ENCODE peak calls at places on chromosomes 16 and 17, in eight cellular contexts. One of them, this sample, is unnamed.
A peak's percentile ranks its signal among the peaks of the same experiment; 100 is the strongest.

GRCh38 chr17:80290199-80290598 is 29.5 kb downstream of the RNF213 start:
- DNase-seq in MM.1S: no peak
- DNase-seq in neural progenitor cell: no peak
- DNase-seq in adrenal gland: no peak
- DNase-seq in body of pancreas: no peak
- DNase-seq in mucosa of descending colon: no peak
- DNase-seq in colonic mucosa: no peak
- DNase-seq in OCI-LY7: no peak
- DNase-seq in this sample: no peak

GRCh38 chr16:49788505-49788904 is 67.4 kb downstream of the ZNF423 start:
- DNase-seq in MM.1S: no peak
- DNase-seq in body of pancreas: no peak
- DNase-seq in neural progenitor cell: no peak
- DNase-seq in colonic mucosa: peak; percentile 32
- DNase-seq in mucosa of descending colon: no peak
- DNase-seq in OCI-LY7: no peak
- DNase-seq in adrenal gland: no peak
- DNase-seq in this sample: no peak

GRCh38 chr17:63702223-63702577 is 2.3 kb upstream of the LIMD2 start:
- DNase-seq in body of pancreas: no peak
- DNase-seq in OCI-LY7: peak; percentile 85
- DNase-seq in mucosa of descending colon: peak; percentile 53
- DNase-seq in neural progenitor cell: no peak
- DNase-seq in colonic mucosa: peak; percentile 42
- DNase-seq in adrenal gland: no peak
- DNase-seq in MM.1S: no peak
- DNase-seq in this sample: no peak

GRCh38 chr16:74717367-74717766 is 16.7 kb upstream of the MLKL start:
- DNase-seq in body of pancreas: no peak
- DNase-seq in OCI-LY7: no peak
- DNase-seq in MM.1S: no peak
- DNase-seq in colonic mucosa: no peak
- DNase-seq in neural progenitor cell: no peak
- DNase-seq in mucosa of descending colon: no peak
- DNase-seq in adrenal gland: no peak
- DNase-seq in this sample: no peak

GRCh38 chr16:81003610-81004460 is 2.9 kb downstream of the CMC2 start:
- DNase-seq in MM.1S: peak; percentile 15
- DNase-seq in colonic mucosa: no peak
- DNase-seq in body of pancreas: no peak
- DNase-seq in neural progenitor cell: no peak
- DNase-seq in adrenal gland: no peak
- DNase-seq in OCI-LY7: peak; percentile 6
- DNase-seq in mucosa of descending colon: no peak
- DNase-seq in this sample: no peak

GRCh38 chr16:84499638-84500037 is 4.8 kb downstream of the MEAK7 start:
- DNase-seq in colonic mucosa: no peak
- DNase-seq in OCI-LY7: no peak
- DNase-seq in adrenal gland: no peak
- DNase-seq in body of pancreas: no peak
- DNase-seq in mucosa of descending colon: no peak
- DNase-seq in neural progenitor cell: no peak
- DNase-seq in MM.1S: no peak
- DNase-seq in this sample: no peak

GRCh38 chr17:41917957-41918391 is 777 bp downstream of the ACLY start:
- DNase-seq in OCI-LY7: peak; percentile 50
- DNase-seq in colonic mucosa: peak; percentile 78
- DNase-seq in MM.1S: peak; percentile 19
- DNase-seq in adrenal gland: peak; percentile 65
- DNase-seq in body of pancreas: peak; percentile 78
- DNase-seq in neural progenitor cell: peak; percentile 54
- DNase-seq in mucosa of descending colon: peak; percentile 83
- DNase-seq in this sample: no peak

GRCh38 chr17:40356906-40357861 is 7.4 kb downstream of the GJD3 start:
- DNase-seq in body of pancreas: no peak
- DNase-seq in mucosa of descending colon: peak; percentile 33
- DNase-seq in adrenal gland: peak; percentile 29
- DNase-seq in OCI-LY7: no peak
- DNase-seq in MM.1S: no peak
- DNase-seq in neural progenitor cell: no peak
- DNase-seq in colonic mucosa: no peak
- DNase-seq in this sample: no peak

GRCh38 chr17:2415081-2415480 is 14.2 kb upstream of the MNT start:
- DNase-seq in adrenal gland: no peak
- DNase-seq in body of pancreas: no peak
- DNase-seq in neural progenitor cell: no peak
- DNase-seq in OCI-LY7: no peak
- DNase-seq in mucosa of descending colon: no peak
- DNase-seq in colonic mucosa: no peak
- DNase-seq in MM.1S: no peak
- DNase-seq in this sample: no peak

GRCh38 chr17:66190738-66191606 is 961 bp downstream of the CEP112 start:
- DNase-seq in MM.1S: no peak
- DNase-seq in body of pancreas: no peak
- DNase-seq in OCI-LY7: no peak
- DNase-seq in mucosa of descending colon: no peak
- DNase-seq in adrenal gland: no peak
- DNase-seq in neural progenitor cell: peak; percentile 5
- DNase-seq in colonic mucosa: peak; percentile 23
- DNase-seq in this sample: no peak

GRCh38 chr17:83127431-83128160 is 48.2 kb downstream of the METRNL start:
- DNase-seq in colonic mucosa: no peak
- DNase-seq in neural progenitor cell: no peak
- DNase-seq in OCI-LY7: no peak
- DNase-seq in MM.1S: no peak
- DNase-seq in adrenal gland: no peak
- DNase-seq in body of pancreas: no peak
- DNase-seq in mucosa of descending colon: no peak
- DNase-seq in this sample: no peak

DNA sequence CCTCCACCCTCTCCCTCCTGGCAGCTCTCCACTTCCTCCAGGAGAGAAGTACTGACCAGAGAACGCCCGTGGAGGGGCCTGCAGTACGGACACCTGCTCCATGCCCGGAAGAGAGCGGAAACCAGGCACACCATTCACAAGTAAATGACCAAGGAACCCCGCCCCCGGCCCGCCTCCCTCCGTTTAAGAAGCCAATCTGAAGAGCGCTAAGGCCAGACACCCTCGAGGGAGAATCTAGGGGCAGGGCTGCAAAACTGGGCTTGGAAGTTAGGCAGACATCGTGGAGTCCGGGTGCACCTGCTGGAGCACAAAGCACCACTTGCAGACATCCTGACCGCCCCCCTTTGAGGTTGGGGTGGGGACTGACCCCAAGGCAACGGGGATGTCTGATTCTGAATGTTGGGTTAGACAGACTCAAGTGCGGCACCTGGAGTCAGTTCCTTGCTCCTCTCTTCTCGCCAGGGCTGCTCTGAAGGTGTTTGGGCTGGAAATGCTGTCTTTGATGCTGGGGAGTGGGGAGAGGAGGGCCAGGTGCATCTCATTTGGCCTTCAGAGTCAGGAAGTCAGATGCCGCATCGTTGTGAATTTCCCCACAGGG is 964 bp upstream of the FAAP100 start:
- DNase-seq in adrenal gland: no peak
- DNase-seq in MM.1S: peak; percentile 94
- DNase-seq in OCI-LY7: peak; percentile 94
- DNase-seq in body of pancreas: peak; percentile 87
- DNase-seq in mucosa of descending colon: peak; percentile 81
- DNase-seq in colonic mucosa: peak; percentile 83
- DNase-seq in neural progenitor cell: peak; percentile 90
- DNase-seq in this sample: peak; percentile 86
- TF ChIP-seq CTCF in adrenal gland: no peak
- TF ChIP-seq CTCF in MM.1S: peak; percentile 37
- TF ChIP-seq CTCF in OCI-LY7: peak; percentile 59
- TF ChIP-seq CTCF in body of pancreas: no peak
- TF ChIP-seq CTCF in mucosa of descending colon: no peak
- TF ChIP-seq CTCF in colonic mucosa: no peak
- TF ChIP-seq CTCF in neural progenitor cell: peak; percentile 27
- TF ChIP-seq CTCF in this sample: peak; percentile 36

DNA sequence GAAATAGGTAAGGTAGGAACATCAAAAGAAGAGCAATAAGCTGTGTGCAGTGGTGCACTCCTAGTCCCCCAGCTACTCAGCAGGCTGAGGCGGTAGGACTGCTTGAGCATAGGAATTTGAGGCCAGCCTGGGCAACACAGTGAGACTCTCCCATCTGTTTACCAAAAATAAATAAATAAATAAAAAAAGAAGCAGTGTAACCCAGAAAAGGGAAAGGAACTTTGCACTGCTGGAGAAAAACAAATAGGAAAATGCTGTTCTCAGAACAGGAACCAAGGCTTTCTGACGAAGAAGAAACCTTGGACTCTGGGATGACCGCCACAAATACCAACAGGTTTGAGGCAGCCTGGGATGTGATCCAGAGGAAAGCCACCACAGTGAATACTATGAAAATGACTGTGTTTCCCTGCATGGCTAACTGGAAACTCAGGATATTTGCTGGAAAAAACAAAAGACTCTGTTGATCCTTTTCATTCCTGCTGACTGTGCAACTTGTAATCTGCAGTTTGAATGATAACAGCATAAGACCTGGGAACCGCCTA is 41.2 kb downstream of the TTC19 start:
- DNase-seq in OCI-LY7: no peak
- DNase-seq in body of pancreas: peak; percentile 85
- DNase-seq in MM.1S: no peak
- DNase-seq in colonic mucosa: peak; percentile 31
- DNase-seq in adrenal gland: peak; percentile 77
- DNase-seq in neural progenitor cell: no peak
- DNase-seq in mucosa of descending colon: no peak
- DNase-seq in this sample: no peak
- H3K36me3 ChIP-seq in OCI-LY7: peaks cover 91% of the 10 kb centered on the region
- H3K36me3 ChIP-seq in body of pancreas: peaks cover 13% of the 10 kb centered on the region
- H3K36me3 ChIP-seq in MM.1S: no peaks in the 10 kb centered on the region
- H3K36me3 ChIP-seq in colonic mucosa: peaks cover 4% of the 10 kb centered on the region
- H3K36me3 ChIP-seq in adrenal gland: no peaks in the 10 kb centered on the region
- H3K36me3 ChIP-seq in neural progenitor cell: no peaks in the 10 kb centered on the region
- H3K36me3 ChIP-seq in mucosa of descending colon: peaks cover 6% of the 10 kb centered on the region
- H3K36me3 ChIP-seq in this sample: peaks cover 18% of the 10 kb centered on the region

DNA sequence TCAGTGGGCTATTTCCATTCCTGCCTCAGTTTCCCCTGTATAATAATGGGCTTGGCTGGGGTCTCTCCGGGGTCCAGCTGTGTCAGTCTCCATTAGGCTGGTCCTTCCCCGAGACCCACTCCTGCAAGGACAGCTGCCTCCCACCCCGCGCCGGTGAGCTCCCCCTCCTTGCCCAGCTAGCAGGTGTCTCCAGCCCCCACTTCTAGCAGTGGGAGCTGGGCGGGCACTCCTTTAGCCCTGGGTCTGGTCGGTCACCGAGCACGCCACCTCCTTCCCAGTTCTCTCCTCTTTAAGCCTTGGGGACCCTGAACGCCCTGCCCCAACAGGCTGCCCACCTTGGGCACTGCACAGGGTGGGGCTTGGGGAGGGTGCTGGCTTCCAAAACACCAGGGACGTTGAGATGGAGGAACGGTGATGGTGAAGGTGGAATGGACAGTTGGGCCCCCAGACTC is 10.5 kb downstream of the TBX2 start:
- DNase-seq in neural progenitor cell: no peak
- DNase-seq in MM.1S: no peak
- DNase-seq in body of pancreas: no peak
- DNase-seq in colonic mucosa: no peak
- DNase-seq in OCI-LY7: no peak
- DNase-seq in adrenal gland: peak; percentile 31
- DNase-seq in mucosa of descending colon: peak; percentile 28
- DNase-seq in this sample: no peak
- H3K4me3 ChIP-seq in neural progenitor cell: peak overlapping the region; percentile 51
- H3K4me3 ChIP-seq in MM.1S: no peak overlapping the region
- H3K4me3 ChIP-seq in body of pancreas: no peak overlapping the region
- H3K4me3 ChIP-seq in colonic mucosa: no peak overlapping the region
- H3K4me3 ChIP-seq in OCI-LY7: no peak overlapping the region
- H3K4me3 ChIP-seq in adrenal gland: no peak overlapping the region
- H3K4me3 ChIP-seq in mucosa of descending colon: no peak overlapping the region
- H3K4me3 ChIP-seq in this sample: no peak overlapping the region

GRCh38 chr16:31451681-31452351 is 7.5 kb upstream of the ARMC5 start:
- DNase-seq in MM.1S: peak; percentile 21
- DNase-seq in mucosa of descending colon: peak; percentile 65
- DNase-seq in neural progenitor cell: peak; percentile 79
- DNase-seq in adrenal gland: peak; percentile 54
- DNase-seq in colonic mucosa: no peak
- DNase-seq in OCI-LY7: peak; percentile 46
- DNase-seq in body of pancreas: peak; percentile 69
- DNase-seq in this sample: no peak
- TF ChIP-seq CTCF in MM.1S: peak; percentile 34
- TF ChIP-seq CTCF in mucosa of descending colon: peak; percentile 35
- TF ChIP-seq CTCF in neural progenitor cell: peak; percentile 65
- TF ChIP-seq CTCF in adrenal gland: peak; percentile 60
- TF ChIP-seq CTCF in colonic mucosa: peak; percentile 38
- TF ChIP-seq CTCF in OCI-LY7: peak; percentile 67
- TF ChIP-seq CTCF in body of pancreas: peak; percentile 27
- TF ChIP-seq CTCF in this sample: peak; percentile 48

DNA sequence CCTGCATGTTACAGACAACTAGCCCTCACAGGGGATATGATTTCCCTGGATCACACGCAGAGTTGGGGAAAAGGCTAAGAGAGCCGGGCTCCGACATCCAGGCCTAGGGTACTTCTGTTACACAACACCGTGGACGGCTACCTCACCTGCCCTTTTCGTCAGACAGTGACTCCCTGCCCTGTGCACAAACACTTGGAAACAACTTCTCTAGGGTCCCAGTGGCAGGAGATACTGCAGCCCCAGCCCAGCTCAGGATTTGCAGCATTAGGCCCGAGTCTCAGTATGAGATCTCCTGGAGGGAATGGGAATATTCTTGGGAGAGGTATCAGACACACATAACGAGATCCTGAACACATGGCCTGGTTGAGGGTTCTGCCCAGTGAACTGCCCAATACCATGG is 8.3 kb downstream of the RUSF1 start:
- DNase-seq in MM.1S: no peak
- DNase-seq in adrenal gland: no peak
- DNase-seq in OCI-LY7: no peak
- DNase-seq in neural progenitor cell: no peak
- DNase-seq in body of pancreas: no peak
- DNase-seq in mucosa of descending colon: no peak
- DNase-seq in colonic mucosa: no peak
- DNase-seq in this sample: no peak
- H3K36me3 ChIP-seq in MM.1S: no peaks in the 10 kb centered on the region
- H3K36me3 ChIP-seq in adrenal gland: no peaks in the 10 kb centered on the region
- H3K36me3 ChIP-seq in OCI-LY7: no peaks in the 10 kb centered on the region
- H3K36me3 ChIP-seq in neural progenitor cell: no peaks in the 10 kb centered on the region
- H3K36me3 ChIP-seq in body of pancreas: peaks cover 6% of the 10 kb centered on the region
- H3K36me3 ChIP-seq in mucosa of descending colon: no peaks in the 10 kb centered on the region
- H3K36me3 ChIP-seq in colonic mucosa: no peaks in the 10 kb centered on the region
- H3K36me3 ChIP-seq in this sample: peaks cover 25% of the 10 kb centered on the region

DNA sequence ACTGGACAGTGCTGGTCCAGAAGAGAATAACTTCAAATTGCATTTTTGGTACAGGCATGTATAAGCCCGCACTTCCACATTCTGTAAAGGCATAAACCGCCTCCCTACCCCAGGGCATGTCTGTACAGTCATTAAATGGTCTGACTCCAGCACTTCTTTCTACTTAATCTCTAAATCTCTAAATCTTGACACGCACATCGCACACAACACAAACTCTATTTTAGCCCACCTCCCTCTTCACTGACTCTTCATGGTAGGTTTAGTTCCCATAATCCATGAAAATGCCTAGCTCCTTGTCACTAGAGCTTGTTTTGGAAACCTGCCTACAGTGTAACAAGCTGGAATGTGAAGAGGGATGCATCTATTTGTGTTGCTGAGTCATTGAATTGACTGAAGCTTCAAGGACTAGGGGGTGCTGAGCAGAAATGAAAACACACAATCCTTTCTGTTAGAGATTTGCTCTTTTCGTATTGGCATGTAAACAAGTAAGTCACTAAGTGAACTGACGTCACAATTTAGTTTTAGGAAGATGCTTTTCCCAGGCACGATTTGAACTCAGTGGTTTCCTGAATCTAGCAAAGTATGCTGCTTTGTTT is 1.6 kb upstream of the DUSP14 start:
- DNase-seq in adrenal gland: peak; percentile 28
- DNase-seq in mucosa of descending colon: no peak
- DNase-seq in colonic mucosa: no peak
- DNase-seq in MM.1S: peak; percentile 31
- DNase-seq in neural progenitor cell: peak; percentile 45
- DNase-seq in body of pancreas: no peak
- DNase-seq in OCI-LY7: no peak
- DNase-seq in this sample: no peak
- H3K4me3 ChIP-seq in adrenal gland: peak overlapping the region; percentile 80
- H3K4me3 ChIP-seq in mucosa of descending colon: no peak overlapping the region
- H3K4me3 ChIP-seq in colonic mucosa: peak overlapping the region; percentile 87
- H3K4me3 ChIP-seq in MM.1S: peak overlapping the region; percentile 80
- H3K4me3 ChIP-seq in neural progenitor cell: peak overlapping the region; percentile 95
- H3K4me3 ChIP-seq in body of pancreas: no peak overlapping the region
- H3K4me3 ChIP-seq in OCI-LY7: peak overlapping the region; percentile 70
- H3K4me3 ChIP-seq in this sample: no peak overlapping the region